ENCODE peak calls at places on chromosomes 1 and 21, in nine cellular contexts. R, O, D, H, F, C, S, N and U are unnamed samples.

GRCh38 chr1:178684542-178685000 is 40.5 kb upstream of the RALGPS2 start:
- DNase-seq in R (no peak), O (peak), D (no peak), H (no peak), F (peak), C (no peak), S (no peak), N (no peak), U (no peak)

GRCh38 chr1:39892611-39893595 is 8.8 kb downstream of the MYCL start:
- DNase-seq in R (peak), O (peak), D (no peak), H (no peak), F (peak), C (peak), S (no peak), N (peak), U (peak)

GRCh38 chr1:39720094-39720999 is 18.3 kb upstream of the PPIE start:
- DNase-seq in R (peak), O (peak), D (peak), H (peak), F (peak), C (peak), S (no peak), N (peak), U (peak)

GRCh38 chr1:119040489-119040888 is 52.3 kb upstream of the TBX15 start:
- DNase-seq in R (no peak), O (no peak), D (no peak), H (no peak), F (no peak), C (no peak), S (no peak), N (no peak), U (no peak)

GRCh38 chr1:15435239-15436077 is 2.8 kb upstream of the CTRC start:
- DNase-seq in R (no peak), O (no peak), D (no peak), H (no peak), F (no peak), C (no peak), S (no peak), N (no peak), U (no peak)

GRCh38 chr21:29190920-29191319 is 60.5 kb downstream of the MAP3K7CL start:
- DNase-seq in R (no peak), O (no peak), D (no peak), H (peak), F (peak), C (no peak), S (no peak), N (no peak), U (no peak)

GRCh38 chr21:45612096-45613019 is 31.2 kb upstream of the PCBP3 start:
- DNase-seq in R (peak), O (peak), D (no peak), H (no peak), F (no peak), C (no peak), S (no peak), N (no peak), U (peak)

GRCh38 chr21:46675595-46676280 is 40.3 kb downstream of the PRMT2 start:
- DNase-seq in R (no peak), O (no peak), D (no peak), H (no peak), F (no peak), C (no peak), S (no peak), N (no peak), U (no peak)

GRCh38 chr1:186793582-186793927 is 35.2 kb upstream of the PLA2G4A start:
- DNase-seq in R (no peak), O (no peak), D (no peak), H (no peak), F (no peak), C (no peak), S (no peak), N (no peak), U (no peak)

GRCh38 chr1:45767035-45767434 is 16.6 kb upstream of the IPP start:
- DNase-seq in R (no peak), O (no peak), D (no peak), H (no peak), F (peak), C (no peak), S (no peak), N (no peak), U (no peak)

GRCh38 chr1:6350416-6351088 is 43.0 kb downstream of the ACOT7 start:
- DNase-seq in R (no peak), O (no peak), D (no peak), H (no peak), F (no peak), C (no peak), S (no peak), N (no peak), U (no peak)

GRCh38 chr21:46071082-46071481 is 26.8 kb upstream of the COL6A2 start:
- DNase-seq in R (no peak), O (no peak), D (no peak), H (no peak), F (no peak), C (no peak), S (no peak), N (no peak), U (no peak)

GRCh38 chr1:6554031-6554906 is at the start of gene NOL9:
- DNase-seq in R (peak), O (peak), D (peak), H (peak), F (peak), C (peak), S (peak), N (peak), U (peak)

GRCh38 chr1:225451340-225451739 is 23.5 kb upstream of the LBR start:
- DNase-seq in R (no peak), O (no peak), D (no peak), H (no peak), F (no peak), C (no peak), S (no peak), N (no peak), U (no peak)

GRCh38 chr1:201176931-201177330 is 13.7 kb upstream of the IGFN1 start:
- DNase-seq in R (no peak), O (no peak), D (no peak), H (no peak), F (no peak), C (no peak), S (no peak), N (no peak), U (no peak)

GRCh38 chr1:72186733-72187307 is 95.5 kb downstream of the NEGR1 start:
- DNase-seq in R (peak), O (peak), D (no peak), H (peak), F (no peak), C (peak), S (no peak), N (no peak), U (peak)

GRCh38 chr1:109975718-109976117 is 8.8 kb upstream of the AHCYL1 start:
- DNase-seq in R (no peak), O (peak), D (no peak), H (no peak), F (peak), C (no peak), S (no peak), N (no peak), U (no peak)

GRCh38 chr1:90220496-90220895 is 225.6 kb downstream of the ZNF326 start:
- DNase-seq in R (no peak), O (no peak), D (no peak), H (no peak), F (no peak), C (no peak), S (no peak), N (no peak), U (no peak)

GRCh38 chr1:226400519-226401406 is 7.1 kb downstream of the PARP1 start:
- DNase-seq in R (no peak), O (no peak), D (no peak), H (no peak), F (no peak), C (no peak), S (no peak), N (no peak), U (peak)

GRCh38 chr1:228417471-228418203 is 976 bp upstream of the TRIM17 start:
- DNase-seq in R (no peak), O (no peak), D (no peak), H (no peak), F (no peak), C (peak), S (no peak), N (no peak), U (no peak)

GRCh38 chr1:75539230-75540116 is 71.4 kb downstream of the SLC44A5 start:
- DNase-seq in R (no peak), O (peak), D (no peak), H (no peak), F (no peak), C (no peak), S (no peak), N (no peak), U (no peak)

GRCh38 chr1:83889707-83890106 is 109.2 kb downstream of the TTLL7 start:
- DNase-seq in R (no peak), O (no peak), D (no peak), H (no peak), F (no peak), C (no peak), S (no peak), N (peak), U (no peak)

GRCh38 chr1:245213066-245213465 is 58.3 kb downstream of the KIF26B start:
- DNase-seq in R (peak), O (no peak), D (no peak), H (no peak), F (no peak), C (no peak), S (no peak), N (no peak), U (no peak)

GRCh38 chr1:217274416-217274815 is 356.5 kb downstream of the GPATCH2 start:
- DNase-seq in R (no peak), O (no peak), D (no peak), H (no peak), F (no peak), C (no peak), S (no peak), N (no peak), U (no peak)